ENCODE peak calls at places on chromosome 21, in four cellular contexts. U, M, F and O are unnamed samples.

GRCh38 chr21:27369962-27370578 is 403.2 kb upstream of the ADAMTS5 start:
- DNase-seq in U (no peak), M (no peak), F (no peak), O (no peak)

GRCh38 chr21:20276954-20277353 is 721.3 kb upstream of the NCAM2 start:
- DNase-seq in U (no peak), M (no peak), F (no peak), O (no peak)

GRCh38 chr21:41135715-41136114 is 32.2 kb upstream of the BACE2 start:
- DNase-seq in U (no peak), M (no peak), F (no peak), O (no peak)

GRCh38 chr21:31683029-31683428 is 23.5 kb downstream of the SOD1 start:
- DNase-seq in U (no peak), M (no peak), F (no peak), O (no peak)

GRCh38 chr21:26469789-26470188 is 103.3 kb downstream of the CYYR1 start:
- DNase-seq in U (no peak), M (no peak), F (no peak), O (no peak)

GRCh38 chr21:26041441-26042180 is 129.0 kb downstream of the APP start:
- DNase-seq in U (no peak), M (no peak), F (peak), O (no peak)

GRCh38 chr21:40706161-40706560 is 140.8 kb downstream of the DSCAM start:
- DNase-seq in U (no peak), M (no peak), F (no peak), O (no peak)

GRCh38 chr21:31132574-31133242 is 94.4 kb upstream of the KRTAP19-8 start:
- DNase-seq in U (no peak), M (no peak), F (no peak), O (no peak)

GRCh38 chr21:27060190-27060589 is 93.3 kb upstream of the ADAMTS5 start:
- DNase-seq in U (no peak), M (no peak), F (no peak), O (no peak)

GRCh38 chr21:42235593-42235992 is 16.7 kb downstream of the ABCG1 start:
- DNase-seq in U (no peak), M (no peak), F (no peak), O (no peak)

GRCh38 chr21:38837806-38838461 is 32.2 kb downstream of the ETS2 start:
- DNase-seq in U (no peak), M (no peak), F (no peak), O (peak)

GRCh38 chr21:25398630-25399029 is 208.7 kb downstream of the MRPL39 start:
- DNase-seq in U (no peak), M (no peak), F (no peak), O (no peak)

GRCh38 chr21:15826147-15826780 is 96.5 kb downstream of the USP25 start:
- DNase-seq in U (peak), M (no peak), F (peak), O (peak)

GRCh38 chr21:33245289-33245918 is 15.7 kb downstream of the IFNAR2 start:
- DNase-seq in U (no peak), M (no peak), F (no peak), O (no peak)

GRCh38 chr21:42059141-42059540 is 12.0 kb upstream of the UMODL1 start:
- DNase-seq in U (no peak), M (no peak), F (no peak), O (no peak)

GRCh38 chr21:20187028-20187427 is 811.2 kb upstream of the NCAM2 start:
- DNase-seq in U (no peak), M (no peak), F (no peak), O (no peak)

GRCh38 chr21:39346671-39347327 is 2.1 kb downstream of the HMGN1 start:
- DNase-seq in U (no peak), M (no peak), F (no peak), O (no peak)

GRCh38 chr21:26801524-26801923 is 43.7 kb downstream of the ADAMTS1 start:
- DNase-seq in U (no peak), M (no peak), F (no peak), O (no peak)

GRCh38 chr21:32256873-32257620 is 21.8 kb downstream of the MIS18A start:
- DNase-seq in U (no peak), M (no peak), F (peak), O (no peak)

GRCh38 chr21:37936010-37936785 is 19.9 kb upstream of the KCNJ6 start:
- DNase-seq in U (no peak), M (no peak), F (no peak), O (no peak)

GRCh38 chr21:41651396-41651795 is 115.5 kb downstream of the RIPK4 start:
- DNase-seq in U (no peak), M (no peak), F (no peak), O (no peak)

GRCh38 chr21:26136686-26137085 is 33.9 kb downstream of the APP start:
- DNase-seq in U (no peak), M (no peak), F (no peak), O (no peak)

GRCh38 chr21:27572681-27573080 is 605.8 kb upstream of the ADAMTS5 start:
- DNase-seq in U (no peak), M (no peak), F (no peak), O (no peak)

GRCh38 chr21:43369596-43370090 is 57.3 kb downstream of the SIK1 start:
- DNase-seq in U (no peak), M (no peak), F (no peak), O (no peak)

GRCh38 chr21:43368685-43369084 is 58.2 kb downstream of the SIK1 start:
- DNase-seq in U (no peak), M (no peak), F (no peak), O (no peak)

GRCh38 chr21:43369124-43369523 is 57.8 kb downstream of the SIK1 start:
- DNase-seq in U (no peak), M (no peak), F (peak), O (no peak)

GRCh38 chr21:43370888-43371570 is 55.9 kb downstream of the SIK1 start:
- DNase-seq in U (no peak), M (no peak), F (no peak), O (no peak)

DNA sequence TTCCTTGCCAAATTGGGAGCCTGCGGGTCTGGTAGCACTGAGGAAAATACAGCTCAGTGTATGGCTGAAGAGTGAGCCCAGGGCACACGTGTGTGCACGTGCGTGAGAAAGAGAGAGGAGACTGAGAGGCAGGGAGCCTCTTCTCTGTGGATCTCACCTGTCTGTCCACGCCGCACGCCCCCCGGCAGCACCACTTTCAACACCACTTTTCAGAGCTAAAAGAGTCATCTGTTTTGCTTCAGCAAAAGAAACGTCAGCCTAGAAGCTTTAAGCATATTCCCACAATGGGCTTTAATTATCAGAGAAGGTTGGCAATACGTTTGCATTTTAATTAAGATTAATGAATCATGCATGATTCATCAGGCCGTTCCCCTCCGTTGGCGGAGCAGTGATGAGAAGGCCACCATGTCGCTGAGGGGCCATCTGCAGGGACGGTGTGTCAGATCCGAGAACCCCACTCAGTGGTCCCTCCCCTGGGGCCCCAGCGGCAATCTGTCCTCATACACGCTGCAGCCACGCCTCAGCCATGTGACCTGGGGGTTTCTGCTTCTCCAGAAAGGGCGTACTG is 56.8 kb downstream of the SIK1 start:
- DNase-seq in U (no peak), M (no peak), F (no peak), O (no peak)
- TF ChIP-seq TEAD4 in U (no peak), M (no peak), F (no peak), O (no peak)

DNA sequence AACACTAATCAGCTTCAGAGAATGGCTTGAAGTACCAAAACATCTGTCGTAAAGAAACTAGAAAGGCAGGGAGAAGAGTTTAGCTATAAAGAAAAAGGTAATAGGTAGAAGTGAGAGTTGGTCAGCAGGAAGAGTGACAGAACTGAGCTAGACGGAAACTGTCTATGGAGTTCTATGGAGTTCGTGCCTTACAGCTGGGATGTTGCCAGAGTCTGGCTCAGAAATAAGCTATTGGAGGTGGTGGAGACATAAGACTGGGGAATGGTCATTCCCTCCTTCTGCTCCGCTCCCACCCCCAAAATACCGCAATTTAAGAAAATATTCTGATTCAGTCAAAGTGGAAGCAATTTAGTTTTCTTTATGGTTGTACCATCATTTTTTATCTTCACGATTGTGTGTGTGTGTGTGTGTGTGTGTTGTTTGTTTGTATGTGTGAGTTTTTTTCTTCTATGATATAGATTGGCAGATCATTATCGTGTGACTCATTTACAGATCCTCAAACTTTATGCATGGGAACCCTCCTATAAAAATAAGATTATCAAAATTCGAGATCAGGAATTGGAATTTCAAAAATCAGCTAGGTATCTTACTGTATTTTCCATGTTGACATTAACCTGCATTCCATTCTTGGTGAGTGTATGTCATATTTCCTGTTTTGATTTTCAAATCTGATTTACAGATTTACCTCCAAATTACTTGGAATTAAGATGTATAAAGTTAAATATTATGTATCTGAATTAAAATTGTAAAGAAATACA is 79.0 kb downstream of the HSPA13 start:
- DNase-seq in U (no peak), M (no peak), F (no peak), O (no peak)
- TF ChIP-seq TEAD4 in U (no peak), M (no peak), F (no peak), O (no peak)

GRCh38 chr21:17730782-17731181 is 88.4 kb downstream of the C21orf91 start:
- DNase-seq in U (no peak), M (no peak), F (no peak), O (no peak)

GRCh38 chr21:17726047-17726446 is 93.1 kb downstream of the C21orf91 start:
- DNase-seq in U (no peak), M (no peak), F (peak), O (peak)

GRCh38 chr21:17727361-17727760 is 91.8 kb downstream of the C21orf91 start:
- DNase-seq in U (no peak), M (no peak), F (no peak), O (no peak)

GRCh38 chr21:17729455-17729854 is 89.7 kb downstream of the C21orf91 start:
- DNase-seq in U (no peak), M (no peak), F (no peak), O (no peak)

GRCh38 chr21:17725339-17725738 is 93.8 kb downstream of the C21orf91 start:
- DNase-seq in U (no peak), M (no peak), F (no peak), O (no peak)
- TF ChIP-seq TEAD4 in U (no peak), M (no peak), F (no peak), O (no peak)

GRCh38 chr21:29238967-29239289 is 59.8 kb upstream of the BACH1 start:
- DNase-seq in U (no peak), M (no peak), F (no peak), O (no peak)
- TF ChIP-seq TEAD4 in U (no peak), M (no peak), F (no peak), O (no peak)

GRCh38 chr21:34728479-34728878 is 59.7 kb downstream of the CLIC6 start:
- DNase-seq in U (no peak), M (no peak), F (no peak), O (no peak)

GRCh38 chr21:34724857-34725195 is 56.0 kb downstream of the CLIC6 start:
- DNase-seq in U (no peak), M (no peak), F (no peak), O (no peak)

GRCh38 chr21:34730194-34730593 is 61.4 kb downstream of the CLIC6 start:
- DNase-seq in U (no peak), M (no peak), F (no peak), O (no peak)

GRCh38 chr21:34724131-34724856 is 55.5 kb downstream of the CLIC6 start:
- DNase-seq in U (no peak), M (no peak), F (no peak), O (no peak)

GRCh38 chr21:34726627-34727337 is 58.0 kb downstream of the CLIC6 start:
- DNase-seq in U (no peak), M (no peak), F (no peak), O (no peak)
- TF ChIP-seq TEAD4 in U (no peak), M (no peak), F (no peak), O (no peak)

GRCh38 chr21:46226146-46226545 is 2.4 kb downstream of the LSS start:
- DNase-seq in U (no peak), M (no peak), F (no peak), O (peak)

GRCh38 chr21:46227811-46228344 is 696 bp downstream of the LSS start:
- DNase-seq in U (no peak), M (no peak), F (no peak), O (no peak)

GRCh38 chr21:46229133-46229922 is 754 bp upstream of the LSS start:
- DNase-seq in U (no peak), M (peak), F (peak), O (peak)

GRCh38 chr21:46228345-46229051 is at the start of gene LSS:
- DNase-seq in U (peak), M (peak), F (peak), O (peak)

DNA sequence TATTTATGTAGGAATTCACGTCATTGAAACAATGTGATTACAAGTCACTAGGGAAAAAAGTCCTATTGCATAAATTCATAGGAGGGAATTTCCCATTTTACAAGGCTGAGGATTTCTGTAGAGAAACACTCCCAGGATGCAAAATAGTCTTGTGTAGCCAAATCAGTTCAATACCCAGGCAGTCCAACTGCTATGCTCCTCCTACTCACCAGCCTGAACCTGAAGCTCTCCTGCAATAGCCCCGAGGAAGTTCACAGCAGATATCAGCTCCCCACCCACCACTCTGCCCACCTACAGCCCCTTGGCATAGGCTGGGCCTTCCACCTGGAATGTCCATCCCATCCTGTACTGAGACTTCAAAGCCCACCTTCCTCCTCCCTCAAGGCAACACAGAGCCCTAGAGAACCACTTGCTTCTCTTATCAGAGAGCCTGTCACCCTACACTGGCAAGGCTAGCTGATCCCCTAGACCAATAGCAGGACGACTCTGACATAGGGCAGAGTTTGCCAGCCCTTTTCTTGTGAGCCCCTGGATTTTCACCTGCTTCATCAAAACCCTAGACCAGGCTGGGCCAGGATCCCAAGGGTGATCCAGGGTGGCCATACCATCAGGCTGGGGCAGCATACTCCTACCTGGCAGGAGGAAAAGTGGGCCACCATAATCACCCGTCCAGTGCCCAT is 1.5 kb downstream of the LSS start:
- DNase-seq in U (no peak), M (no peak), F (no peak), O (no peak)
- TF ChIP-seq TEAD4 in U (no peak), M (no peak), F (no peak), O (no peak)

GRCh38 chr21:44946254-44947041 is 6.6 kb downstream of the SLX9 start:
- DNase-seq in U (peak), M (no peak), F (no peak), O (no peak)
- TF ChIP-seq TEAD4 in U (no peak), M (no peak), F (no peak), O (no peak)

DNA sequence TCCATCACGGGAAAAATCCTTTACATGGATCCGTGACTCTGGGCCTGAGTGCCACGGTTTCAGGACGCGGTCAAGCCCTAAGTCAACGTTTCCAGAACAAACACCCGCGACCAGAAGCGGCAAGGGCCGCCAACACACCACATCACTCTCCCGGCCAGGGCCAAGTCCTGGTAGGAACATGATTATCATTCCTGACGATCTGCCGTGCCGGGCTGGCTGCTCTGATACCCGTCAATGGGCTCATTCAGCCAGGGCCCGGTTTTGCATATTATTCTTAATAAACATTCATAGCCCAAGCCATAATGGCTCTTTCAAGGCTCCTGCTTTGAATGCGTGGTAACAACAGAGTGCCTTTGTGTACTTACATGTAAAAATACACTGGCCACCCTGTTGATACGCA is 44.6 kb upstream of the SIM2 start:
- DNase-seq in U (no peak), M (no peak), F (no peak), O (no peak)
- TF ChIP-seq TEAD4 in U (no peak), M (no peak), F (no peak), O (no peak)

GRCh38 chr21:45975017-45975595 is 6.5 kb upstream of the COL6A1 start:
- DNase-seq in U (peak), M (no peak), F (no peak), O (no peak)
- TF ChIP-seq TEAD4 in U (no peak), M (no peak), F (no peak), O (no peak)